ENCODE peak calls at places on chromosomes 3 and 15, in four cellular contexts. C, L, J and B are unnamed samples.

GRCh38 chr3:146163584-146163983 is 2.6 kb upstream of the PLOD2 start:
- DNase-seq in C (no peak), L (no peak), J (no peak), B (no peak)

GRCh38 chr3:158770254-158771017 is 31.4 kb upstream of the MFSD1 start:
- DNase-seq in C (peak; percentile 64), L (no peak), J (no peak), B (no peak)

GRCh38 chr3:58036287-58037032 is 28.2 kb downstream of the FLNB start:
- DNase-seq in C (no peak), L (no peak), J (no peak), B (peak; percentile 33)

GRCh38 chr15:67863442-67863987 is 23.7 kb upstream of the RNU6-1 start:
- DNase-seq in C (no peak), L (peak; percentile 87), J (peak; percentile 57), B (peak; percentile 90)

GRCh38 chr3:163552659-163552966 is 1525.7 kb downstream of the SI start:
- DNase-seq in C (no peak), L (no peak), J (no peak), B (no peak)

GRCh38 chr3:164393171-164393570 is 685.1 kb downstream of the SI start:
- DNase-seq in C (no peak), L (no peak), J (no peak), B (peak; percentile 17)

GRCh38 chr15:38696120-38696727 is 131.6 kb upstream of the RASGRP1 start:
- DNase-seq in C (no peak), L (peak; percentile 95), J (peak; percentile 45), B (no peak)

GRCh38 chr3:172261053-172261452 is 187.2 kb downstream of the GHSR start:
- DNase-seq in C (no peak), L (no peak), J (no peak), B (no peak)

GRCh38 chr15:90960316-90961091 is 5.8 kb downstream of the RCCD1 start:
- DNase-seq in C (no peak), L (no peak), J (no peak), B (no peak)

GRCh38 chr3:42500091-42500490 is 2.4 kb upstream of the VIPR1 start:
- DNase-seq in C (no peak), L (no peak), J (no peak), B (no peak)

GRCh38 chr3:4820296-4821121 is 158.7 kb upstream of the BHLHE40 start:
- DNase-seq in C (no peak), L (peak; percentile 54), J (no peak), B (no peak)

GRCh38 chr15:63605816-63606215 is 8.6 kb downstream of the FBXL22 start:
- DNase-seq in C (no peak), L (peak; percentile 52), J (peak; percentile 39), B (no peak)

GRCh38 chr3:72185549-72186484 is 400.9 kb upstream of the PROK2 start:
- DNase-seq in C (no peak), L (no peak), J (peak; percentile 30), B (no peak)

GRCh38 chr3:124504332-124505059 is 225.8 kb upstream of the UMPS start:
- DNase-seq in C (no peak), L (no peak), J (no peak), B (no peak)

GRCh38 chr3:35883929-35884328 is 244.6 kb downstream of the ARPP21 start:
- DNase-seq in C (no peak), L (no peak), J (no peak), B (no peak)

GRCh38 chr15:55357774-55358173 is 38.8 kb downstream of the PIGB start:
- DNase-seq in C (no peak), L (no peak), J (no peak), B (no peak)

GRCh38 chr3:171811059-171811912 is 1.0 kb upstream of the PLD1 start:
- DNase-seq in C (no peak), L (peak; percentile 93), J (no peak), B (no peak)

GRCh38 chr3:167870201-167870600 is 134.7 kb downstream of the SERPINI1 start:
- DNase-seq in C (no peak), L (no peak), J (no peak), B (no peak)

GRCh38 chr3:95424296-95424695 is 1361.4 kb downstream of the NSUN3 start:
- DNase-seq in C (no peak), L (peak; percentile 8), J (no peak), B (no peak)

GRCh38 chr3:31495971-31496370 is 36.8 kb upstream of the STT3B start:
- DNase-seq in C (no peak), L (no peak), J (no peak), B (no peak)

GRCh38 chr3:73559730-73560129 is 65.0 kb downstream of the PDZRN3 start:
- DNase-seq in C (no peak), L (no peak), J (no peak), B (no peak)

GRCh38 chr3:188133219-188133618 is 20.7 kb upstream of the LPP start:
- DNase-seq in C (no peak), L (no peak), J (no peak), B (no peak)

GRCh38 chr3:110598847-110599490 is 472.6 kb upstream of the NECTIN3 start:
- DNase-seq in C (no peak), L (no peak), J (no peak), B (peak; percentile 84)

GRCh38 chr3:156378871-156379270 is 176.0 kb downstream of the SSR3 start:
- DNase-seq in C (no peak), L (no peak), J (no peak), B (no peak)

GRCh38 chr3:70716832-70717231 is 404.4 kb upstream of the MDFIC2 start:
- DNase-seq in C (no peak), L (peak; percentile 3), J (no peak), B (no peak)

GRCh38 chr15:91885714-91886265 is 32.3 kb downstream of the SLCO3A1 start:
- DNase-seq in C (no peak), L (peak; percentile 23), J (peak; percentile 6), B (peak; percentile 41)

GRCh38 chr3:188947401-188947982 is 224.3 kb upstream of the TPRG1 start:
- DNase-seq in C (peak; percentile 93), L (peak; percentile 15), J (no peak), B (peak; percentile 94)